ENCODE peak calls at places on chromosome 3, in five cellular contexts. X is K562, Q is GM12878, B is H1, L is HepG2. E is an unnamed sample.

GRCh38 chr3:22819209-22819608 is 383.9 kb upstream of the UBE2E2 start:
- DNase-seq in X (no peak), Q (no peak), L (no peak), B (no peak), E (no peak)

GRCh38 chr3:45170071-45170470 is 23.9 kb upstream of the CDCP1 start:
- DNase-seq in Q (no peak), B (no peak), X (no peak), L (no peak), E (no peak)

GRCh38 chr3:39202094-39202493 is 9.7 kb upstream of the XIRP1 start:
- DNase-seq in Q (no peak), L (no peak), X (no peak), B (no peak), E (no peak)

GRCh38 chr3:115975353-115975752 is 352.0 kb downstream of the GAP43 start:
- DNase-seq in Q (no peak), L (peak), X (peak), B (no peak), E (no peak)

GRCh38 chr3:154100556-154100955 is 20.6 kb upstream of the ARHGEF26 start:
- DNase-seq in X (no peak), Q (no peak), L (no peak), B (no peak), E (no peak)

GRCh38 chr3:19901337-19901736 is 32.7 kb downstream of the EFHB start:
- DNase-seq in Q (no peak), L (no peak), B (no peak), X (no peak), E (no peak)

GRCh38 chr3:49124991-49125670 is 4.5 kb upstream of the USP19 start:
- DNase-seq in L (no peak), B (peak), X (no peak), Q (no peak), E (no peak)

GRCh38 chr3:9403463-9403862 is 6.0 kb downstream of the SETD5 start:
- DNase-seq in L (no peak), X (no peak), B (no peak), Q (no peak), E (no peak)

GRCh38 chr3:25047058-25047457 is 381.0 kb upstream of the RARB start:
- DNase-seq in B (no peak), X (no peak), Q (no peak), L (no peak), E (no peak)

GRCh38 chr3:13479332-13479581 is 849 bp upstream of the HDAC11 start:
- DNase-seq in B (no peak), L (peak), Q (no peak), X (peak), E (peak)

GRCh38 chr3:9214599-9214998 is 34.8 kb downstream of the SRGAP3 start:
- DNase-seq in L (no peak), Q (no peak), B (no peak), X (no peak), E (no peak)

GRCh38 chr3:123511726-123512125 is 62.8 kb upstream of the ADCY5 start:
- DNase-seq in B (no peak), L (no peak), X (no peak), Q (no peak), E (no peak)

GRCh38 chr3:149274220-149274619 is 52.6 kb upstream of the CP start:
- DNase-seq in L (no peak), B (no peak), X (no peak), Q (no peak), E (no peak)

GRCh38 chr3:15601399-15602145 is at the start of the genes BTD and HACL1:
- DNase-seq in L (peak), Q (peak), X (peak), B (peak), E (peak)

GRCh38 chr3:59812778-59813558 is 763.1 kb upstream of the CFAP20DC start:
- DNase-seq in X (no peak), L (no peak), Q (no peak), B (no peak), E (no peak)

GRCh38 chr3:50450135-50450911 is 53.1 kb downstream of the CACNA2D2 start:
- DNase-seq in Q (no peak), X (no peak), B (no peak), L (peak), E (no peak)

GRCh38 chr3:123773681-123774431 is 110.3 kb downstream of the MYLK start:
- DNase-seq in L (no peak), Q (no peak), X (no peak), B (no peak), E (peak)

GRCh38 chr3:191238321-191238817 is 39.3 kb downstream of the OSTN start:
- DNase-seq in X (no peak), L (peak), Q (no peak), B (no peak), E (no peak)

GRCh38 chr3:32568953-32569352 is 1.7 kb downstream of the DYNC1LI1 start:
- DNase-seq in L (no peak), X (no peak), Q (no peak), B (no peak), E (no peak)

GRCh38 chr3:73393005-73393404 is 231.7 kb downstream of the PDZRN3 start:
- DNase-seq in L (no peak), Q (no peak), X (no peak), B (no peak), E (no peak)

GRCh38 chr3:197183582-197183981 is 114.8 kb downstream of the DLG1 start:
- DNase-seq in L (no peak), Q (no peak), B (no peak), X (no peak), E (no peak)

GRCh38 chr3:55426486-55426885 is 60.6 kb downstream of the WNT5A start:
- DNase-seq in X (no peak), L (no peak), B (no peak), Q (no peak), E (no peak)

GRCh38 chr3:48446425-48447193 is at the start of gene ATRIP:
- DNase-seq in L (peak), Q (no peak), X (peak), B (peak), E (peak)

GRCh38 chr3:15313461-15313860 is 18.9 kb downstream of the SH3BP5 start:
- DNase-seq in B (no peak), X (no peak), L (no peak), Q (no peak), E (no peak)

GRCh38 chr3:166613365-166613764 is 766.7 kb downstream of the ZBBX start:
- DNase-seq in B (no peak), L (no peak), X (no peak), Q (no peak), E (no peak)

GRCh38 chr3:52039846-52040245 is 16.5 kb downstream of the DUSP7 start:
- DNase-seq in X (no peak), L (peak), Q (no peak), B (no peak), E (no peak)

GRCh38 chr3:127857270-127857801 is 35.0 kb upstream of the MGLL start:
- DNase-seq in L (no peak), Q (no peak), B (no peak), X (no peak), E (peak)

GRCh38 chr3:8573342-8573926 is 71.2 kb downstream of the SSUH2 start:
- DNase-seq in Q (no peak), L (no peak), B (no peak), X (no peak), E (no peak)

GRCh38 chr3:78589778-78590177 is 1178.0 kb downstream of the ROBO1 start:
- DNase-seq in X (no peak), L (no peak), B (no peak), Q (no peak), E (no peak)

GRCh38 chr3:88809993-88810392 is 297.4 kb upstream of the EPHA3 start:
- DNase-seq in B (no peak), L (no peak), Q (no peak), X (no peak), E (no peak)

GRCh38 chr3:43194490-43195115 is 88.7 kb upstream of the POMGNT2 start:
- DNase-seq in B (no peak), Q (no peak), X (no peak), L (no peak), E (no peak)

GRCh38 chr3:2543247-2543646 is 444.6 kb downstream of the CNTN4 start:
- DNase-seq in L (no peak), Q (no peak), X (no peak), B (no peak), E (no peak)

GRCh38 chr3:149610351-149611105 is 47.3 kb downstream of the WWTR1 start:
- DNase-seq in Q (no peak), L (peak), B (no peak), X (no peak), E (no peak)

GRCh38 chr3:100844063-100844936 is 135.0 kb downstream of the TFG start:
- DNase-seq in Q (no peak), L (no peak), B (no peak), X (no peak), E (no peak)
- TF ChIP-seq POLR2AphosphoS5 in Q (no peak), L (no peak), B (no peak), X (no peak), E (no peak)

DNA sequence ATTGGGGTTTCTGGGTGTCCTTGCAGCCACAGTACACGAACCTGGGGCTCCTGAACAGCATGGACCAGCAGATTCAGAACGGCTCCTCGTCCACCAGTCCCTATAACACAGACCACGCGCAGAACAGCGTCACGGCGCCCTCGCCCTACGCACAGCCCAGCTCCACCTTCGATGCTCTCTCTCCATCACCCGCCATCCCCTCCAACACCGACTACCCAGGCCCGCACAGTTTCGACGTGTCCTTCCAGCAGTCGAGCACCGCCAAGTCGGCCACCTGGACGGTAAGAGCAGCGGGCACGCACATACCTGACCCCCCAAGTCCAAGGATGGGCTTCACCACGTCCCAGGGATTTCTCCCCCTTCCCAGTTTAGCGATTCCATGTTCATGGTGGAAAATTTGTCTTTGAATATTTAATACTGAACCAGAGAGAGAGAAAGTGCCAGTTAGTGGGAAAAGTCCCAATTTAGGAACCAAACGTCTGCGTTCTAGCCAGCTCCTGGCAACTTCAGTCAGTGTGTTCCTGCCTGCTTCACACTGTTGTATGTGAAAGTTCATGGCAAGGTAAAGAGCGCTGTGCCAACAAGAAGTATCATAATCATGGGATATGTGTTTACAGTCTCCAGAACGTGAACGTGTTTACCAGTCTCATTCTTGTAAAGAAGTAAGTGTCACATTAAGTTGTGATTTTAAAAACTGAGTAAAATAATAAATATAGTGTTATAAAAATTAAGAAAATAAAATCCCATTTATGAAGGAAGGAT is 177.2 kb downstream of the TP63 start:
- DNase-seq in L (no peak), Q (no peak), B (no peak), X (no peak), E (no peak)
- TF ChIP-seq JUND in L (no peak), Q (no peak), B (no peak), X (no peak), E (no peak)

GRCh38 chr3:151537751-151538150 is 76.9 kb upstream of the IGSF10 start:
- DNase-seq in X (no peak), Q (no peak), B (no peak), L (no peak), E (no peak)
- TF ChIP-seq CHD2 in X (no peak), Q (no peak), B (no peak), L (no peak), E (no peak)

GRCh38 chr3:188819939-188820338 is 351.8 kb upstream of the TPRG1 start:
- DNase-seq in L (no peak), X (no peak), Q (no peak), B (no peak), E (no peak)
- TF ChIP-seq POLR2AphosphoS5 in L (no peak), X (no peak), Q (no peak), B (no peak), E (no peak)

GRCh38 chr3:157231071-157231470 is 71.1 kb upstream of the CCNL1 start:
- DNase-seq in B (no peak), X (no peak), Q (no peak), L (no peak), E (no peak)
- TF ChIP-seq JUND in B (no peak), X (no peak), Q (no peak), L (no peak), E (no peak)

GRCh38 chr3:136956994-136957393 is 789 bp upstream of the IL20RB start:
- DNase-seq in B (no peak), Q (no peak), X (no peak), L (no peak), E (no peak)

GRCh38 chr3:136959599-136959998 is 1.8 kb downstream of the IL20RB start:
- DNase-seq in B (no peak), X (no peak), L (no peak), Q (no peak), E (no peak)

GRCh38 chr3:136960838-136961836 is 3.4 kb downstream of the IL20RB start:
- DNase-seq in L (no peak), B (no peak), Q (no peak), X (no peak), E (no peak)

GRCh38 chr3:136957751-136958288 is at the start of gene IL20RB:
- DNase-seq in Q (no peak), L (no peak), X (peak), B (no peak), E (no peak)

DNA sequence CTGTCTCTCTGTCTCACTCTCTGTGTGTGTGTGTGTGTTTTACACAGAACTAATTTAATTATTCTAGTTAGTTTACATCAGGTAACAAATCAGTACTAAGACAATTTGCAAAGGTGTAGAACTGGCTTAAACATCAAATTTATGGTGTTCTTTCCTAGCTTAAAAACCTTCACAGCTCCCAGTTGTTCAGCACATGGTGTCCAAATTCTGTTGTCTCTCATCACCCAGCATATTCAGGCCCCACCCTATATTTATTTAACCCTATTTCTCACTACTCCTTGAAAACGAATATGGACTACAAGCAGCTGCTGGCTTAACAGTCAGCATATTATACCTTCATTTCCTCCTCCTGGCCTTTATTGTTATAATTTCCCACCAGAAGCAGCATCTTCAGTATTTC is 1.1 kb downstream of the IL20RB start:
- DNase-seq in B (no peak), L (no peak), Q (no peak), X (no peak), E (no peak)
- TF ChIP-seq CHD2 in B (no peak), L (no peak), Q (no peak), X (no peak), E (no peak)

DNA sequence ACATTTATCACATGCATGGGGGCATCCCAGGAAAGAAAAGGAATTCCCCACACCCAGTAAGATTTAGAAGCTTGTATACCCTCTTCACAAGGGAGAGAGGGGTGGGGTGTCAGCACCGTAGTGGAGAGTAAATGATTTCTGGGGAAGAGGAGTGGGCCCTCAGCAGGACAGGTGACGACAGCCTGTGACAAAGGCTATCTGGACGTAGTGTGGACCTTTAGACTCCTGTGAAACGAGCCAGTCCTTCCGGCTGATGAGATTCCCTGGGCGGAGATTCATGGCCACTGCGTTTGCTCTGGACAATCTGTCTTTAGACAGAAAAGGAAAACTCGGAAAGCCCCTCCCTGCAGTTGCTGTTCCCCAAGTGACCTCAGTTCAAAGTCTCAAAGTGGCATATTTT is 1.7 kb upstream of the FAM3D start:
- DNase-seq in Q (no peak), X (no peak), L (no peak), B (no peak), E (no peak)
- TF ChIP-seq POLR2AphosphoS5 in Q (no peak), X (no peak), L (no peak), B (no peak), E (no peak)

DNA sequence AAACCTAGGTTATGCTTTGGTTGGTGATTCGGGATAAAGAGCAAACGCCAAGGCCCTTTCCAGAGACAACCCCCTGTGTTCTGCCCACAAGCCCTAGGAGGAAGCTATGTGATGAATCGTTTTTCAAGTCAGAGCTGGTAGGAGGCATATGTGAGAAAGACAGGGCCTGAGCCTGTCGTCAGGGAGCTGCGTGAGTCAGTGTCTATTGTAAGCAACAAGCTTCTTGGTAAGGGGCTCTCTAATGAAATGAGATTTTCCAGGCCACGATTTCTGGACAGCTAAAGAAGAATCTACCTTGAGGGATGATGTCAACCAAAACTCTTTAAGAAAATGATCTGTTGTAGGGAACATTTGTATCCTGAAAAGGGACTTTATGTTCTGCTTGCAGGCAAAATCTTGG is 318.9 kb upstream of the IL12A start:
- DNase-seq in Q (no peak), L (no peak), B (no peak), X (no peak), E (peak)
- TF ChIP-seq JUND in Q (no peak), L (no peak), B (no peak), X (no peak), E (no peak)

E was measured in SK-N-SH.